ENCODE peak calls at places on chromosomes 16 and 17, in five cellular contexts. K is stimulated activated CD4-positive, alpha-beta T cell treated with anti-CD3 and anti-CD28 coated beads, Interleukin-2, amount 100 ng/mL, for 48 hours; W is mammary epithelial cell; Z is WTC11; P is esophagus squamous epithelium. U is an unnamed sample.
A peak's percentile ranks its signal among the peaks of the same experiment; 100 is the strongest.

GRCh38 chr16:89507219-89507833 is 877 bp upstream of the SPG7 start:
- DNase-seq in P (no peak), Z (no peak), K (no peak), W (no peak), U (peak; percentile 90)

GRCh38 chr16:57976331-57976796 is 5.4 kb upstream of the CNGB1 start:
- DNase-seq in K (no peak), W (peak; percentile 72), P (no peak), Z (no peak), U (peak; percentile 51)

GRCh38 chr17:29042026-29042678 is 789 bp upstream of the PIPOX start:
- DNase-seq in P (no peak), K (no peak), Z (no peak), W (no peak), U (no peak)

GRCh38 chr16:31404353-31405064 is 11.4 kb downstream of the ITGAD start:
- DNase-seq in K (no peak), Z (no peak), W (no peak), P (no peak), U (no peak)

GRCh38 chr16:27177031-27177774 is 26.1 kb upstream of the KDM8 start:
- DNase-seq in P (no peak), Z (no peak), W (peak; percentile 60), K (no peak), U (no peak)

GRCh38 chr17:3835410-3836229 is 10.4 kb downstream of the NCBP3 start:
- DNase-seq in P (no peak), W (no peak), Z (no peak), K (no peak), U (no peak)

GRCh38 chr17:79082311-79083190 is 7.9 kb downstream of the ENGASE start:
- DNase-seq in Z (peak; percentile 86), W (no peak), P (no peak), K (peak; percentile 52), U (peak; percentile 89)

GRCh38 chr16:82507271-82507670 is 119.5 kb upstream of the CDH13 start:
- DNase-seq in Z (no peak), W (no peak), P (no peak), K (no peak), U (no peak)

GRCh38 chr17:61149862-61150362 is 249.7 kb upstream of the TBX2 start:
- DNase-seq in Z (no peak), W (no peak), P (no peak), K (no peak), U (no peak)

GRCh38 chr17:76150712-76151622 is 9.9 kb upstream of the FOXJ1 start:
- DNase-seq in K (no peak), Z (no peak), W (no peak), P (no peak), U (no peak)

GRCh38 chr17:67575325-67575724 is 142.4 kb upstream of the NOL11 start:
- DNase-seq in Z (no peak), K (no peak), W (no peak), P (no peak), U (no peak)

U was measured in posterior cingulate gyrus.